ENCODE peak calls at places on chromosome 3, in five cellular contexts. B is tibial artery; M is left lung; C is coronary artery; L is CD8-positive, alpha-beta T cell. D is an unnamed sample.

GRCh38 chr3:170012683-170013400 is 25.0 kb upstream of the GPR160 start:
- DNase-seq in B (no peak), L (no peak), M (no peak), C (no peak), D (no peak)

GRCh38 chr3:196670335-196670734 is 30.8 kb downstream of the NRROS start:
- DNase-seq in M (no peak), B (no peak), L (no peak), C (no peak), D (no peak)

GRCh38 chr3:133965906-133966305 is 63.8 kb downstream of the SLCO2A1 start:
- DNase-seq in C (no peak), M (no peak), B (no peak), L (no peak), D (no peak)

GRCh38 chr3:73432021-73432722 is 192.6 kb downstream of the PDZRN3 start:
- DNase-seq in B (no peak), C (no peak), M (no peak), L (no peak), D (peak)

GRCh38 chr3:160941885-160942494 is 163.2 kb downstream of the B3GALNT1 start:
- DNase-seq in L (peak), B (no peak), C (no peak), M (peak), D (peak)

GRCh38 chr3:184082465-184082864 is 14.4 kb upstream of the HTR3E start:
- DNase-seq in L (no peak), M (no peak), B (no peak), C (no peak), D (no peak)

GRCh38 chr3:10933470-10933957 is 59.0 kb upstream of the SLC6A1 start:
- DNase-seq in M (no peak), L (no peak), C (no peak), B (peak), D (no peak)

GRCh38 chr3:194537732-194538247 is 51.0 kb upstream of the ATP13A3 start:
- DNase-seq in C (no peak), L (no peak), M (no peak), B (peak), D (peak)

GRCh38 chr3:2098398-2099027 is at the start of gene CNTN4:
- DNase-seq in M (peak), B (peak), L (no peak), C (peak), D (peak)

GRCh38 chr3:162007722-162008121 is 511.1 kb downstream of the OTOL1 start:
- DNase-seq in B (no peak), C (no peak), L (no peak), M (no peak), D (no peak)

GRCh38 chr3:45817788-45818523 is 21.6 kb upstream of the SLC6A20 start:
- DNase-seq in B (no peak), L (no peak), M (peak), C (no peak), D (peak)

GRCh38 chr3:38655708-38656300 is 6.3 kb upstream of the SCN5A start:
- DNase-seq in B (no peak), M (no peak), C (no peak), L (no peak), D (peak)

GRCh38 chr3:186790261-186790981 is 7.0 kb downstream of the EIF4A2 start:
- DNase-seq in L (no peak), C (no peak), M (no peak), B (no peak), D (peak)

GRCh38 chr3:139572847-139573672 is 33.5 kb upstream of the RBP1 start:
- DNase-seq in B (no peak), L (no peak), C (no peak), M (no peak), D (no peak)

GRCh38 chr3:56355570-56356185 is 112.6 kb downstream of the ERC2 start:
- DNase-seq in C (no peak), M (no peak), B (no peak), L (no peak), D (no peak)

GRCh38 chr3:170350515-170351413 is 6.8 kb upstream of the SKIL start:
- DNase-seq in C (no peak), M (no peak), B (no peak), L (no peak), D (peak)

GRCh38 chr3:172280406-172281051 is 167.7 kb downstream of the GHSR start:
- DNase-seq in L (no peak), C (no peak), B (no peak), M (no peak), D (peak)

GRCh38 chr3:33791477-33792166 is 6.8 kb upstream of the PDCD6IP start:
- DNase-seq in M (peak), L (no peak), B (no peak), C (no peak), D (peak)

GRCh38 chr3:133374706-133375105 is 25.1 kb upstream of the BFSP2 start:
- DNase-seq in B (no peak), M (no peak), C (no peak), L (no peak), D (no peak)

GRCh38 chr3:66179813-66180212 is 41.0 kb upstream of the SLC25A26 start:
- DNase-seq in C (no peak), L (no peak), M (no peak), B (no peak), D (no peak)

GRCh38 chr3:62095756-62096155 is 277.6 kb downstream of the FEZF2 start:
- DNase-seq in C (no peak), M (no peak), L (no peak), B (no peak), D (no peak)

GRCh38 chr3:129604942-129605592 is 1.4 kb downstream of the PLXND1 start:
- DNase-seq in M (no peak), L (no peak), B (no peak), C (no peak), D (no peak)

GRCh38 chr3:32401141-32401540 is 9.5 kb downstream of the CMTM7 start:
- DNase-seq in M (no peak), B (no peak), C (no peak), L (no peak), D (no peak)

GRCh38 chr3:27939940-27940339 is 217.8 kb upstream of the EOMES start:
- DNase-seq in M (no peak), L (no peak), C (no peak), B (no peak), D (peak)

GRCh38 chr3:15815696-15816095 is 17.9 kb upstream of the ANKRD28 start:
- DNase-seq in B (no peak), M (no peak), L (no peak), C (no peak), D (peak)

GRCh38 chr3:190070623-190071347 is 49.9 kb downstream of the P3H2 start:
- DNase-seq in L (no peak), B (no peak), C (no peak), M (no peak), D (no peak)

GRCh38 chr3:195806211-195806915 is 5.4 kb downstream of the MUC4 start:
- DNase-seq in B (no peak), L (no peak), M (no peak), C (no peak), D (no peak)

GRCh38 chr3:158847466-158847849 is 45.6 kb downstream of the MFSD1 start:
- DNase-seq in M (no peak), L (no peak), B (no peak), C (no peak), D (no peak)

DNA sequence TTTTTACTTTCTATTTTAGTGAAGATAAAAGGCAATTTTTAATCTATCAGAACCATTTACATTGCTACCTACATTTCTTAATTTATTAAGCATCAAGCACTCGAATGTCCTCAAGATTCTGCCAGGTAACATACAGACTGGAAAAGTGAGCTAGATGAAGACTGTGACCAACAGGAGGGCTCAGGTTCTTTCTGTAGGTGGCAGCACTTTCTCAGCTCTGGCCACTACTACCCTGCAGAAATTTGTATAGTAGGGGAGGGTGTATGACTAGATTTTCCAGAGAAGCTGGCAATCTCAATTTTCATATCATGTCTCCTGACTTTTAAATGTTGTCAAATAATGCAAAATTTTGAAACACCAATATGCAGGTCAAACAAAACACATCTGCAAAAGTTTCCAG is 165.0 kb upstream of the SUCLG2 start:
- DNase-seq in B (no peak), C (no peak), M (no peak), L (no peak), D (no peak)
- TF ChIP-seq CTCF in B (no peak), C (no peak), M (no peak), L (no peak), D (peak)

GRCh38 chr3:13207975-13208705 is 134.9 kb upstream of the IQSEC1 start:
- DNase-seq in L (no peak), B (no peak), M (no peak), C (no peak), D (no peak)
- H3K4me3 ChIP-seq in L (no peak), B (no peak), M (no peak), C (no peak), D (no peak)

GRCh38 chr3:22951910-22952309 is 251.2 kb upstream of the UBE2E2 start:
- DNase-seq in C (no peak), M (no peak), B (no peak), L (no peak), D (no peak)
- TF ChIP-seq CTCF in C (no peak), M (no peak), B (no peak), L (no peak), D (no peak)

GRCh38 chr3:179309225-179310109 is 13.4 kb upstream of the ZNF639 start:
- DNase-seq in M (no peak), L (no peak), C (no peak), B (no peak), D (no peak)

GRCh38 chr3:179304605-179305004 is 18.2 kb upstream of the ZNF639 start:
- DNase-seq in M (no peak), L (no peak), B (no peak), C (no peak), D (no peak)

GRCh38 chr3:179302111-179302510 is 20.7 kb upstream of the ZNF639 start:
- DNase-seq in M (no peak), B (no peak), L (no peak), C (no peak), D (no peak)

DNA sequence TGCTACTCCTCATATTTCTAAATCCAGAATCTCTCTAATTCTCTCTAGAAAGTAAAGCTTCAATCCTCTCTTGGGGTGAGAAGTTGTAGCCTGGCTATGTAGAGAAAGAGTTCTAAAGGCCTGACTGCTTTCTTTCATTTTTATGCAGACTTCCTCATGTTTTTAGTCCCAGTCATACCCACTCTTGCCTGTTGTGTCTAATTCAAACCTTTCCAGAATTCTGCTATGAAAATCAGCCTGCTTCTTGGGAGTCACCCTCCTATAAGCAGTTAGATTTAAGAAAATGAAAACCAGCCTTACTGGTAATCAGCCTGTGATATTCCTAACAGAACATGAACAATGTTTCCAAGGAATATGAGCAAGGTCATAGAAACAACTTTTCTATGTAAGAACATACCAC is 14.8 kb upstream of the ZNF639 start:
- DNase-seq in B (no peak), L (no peak), C (no peak), M (no peak), D (no peak)
- H3K4me3 ChIP-seq in B (no peak), L (no peak), C (no peak), M (no peak), D (no peak)

DNA sequence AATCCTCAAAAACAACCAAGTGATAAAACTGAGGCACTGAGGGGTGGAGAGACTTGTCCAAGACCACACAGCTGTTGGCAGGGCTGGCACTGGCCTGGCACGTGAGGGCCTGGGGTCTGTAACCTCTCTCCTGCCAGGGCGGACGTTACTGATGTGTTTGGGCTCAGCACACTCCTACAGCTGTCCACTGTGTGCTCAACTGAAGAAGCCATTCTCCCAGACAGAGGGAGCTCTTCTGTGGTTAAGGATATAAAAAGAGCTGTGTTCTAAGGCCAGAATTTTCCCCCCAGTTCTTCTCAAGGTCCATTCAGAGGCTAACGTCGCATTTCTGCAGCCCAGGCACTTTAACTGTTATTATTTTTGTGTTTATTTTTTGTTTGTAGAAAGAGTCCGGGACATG is 429.0 kb upstream of the ATP11B start:
- DNase-seq in M (no peak), L (no peak), B (no peak), C (no peak), D (no peak)
- TF ChIP-seq CTCF in M (no peak), L (no peak), B (no peak), C (no peak), D (no peak)